ENCODE peak calls at places on chromosomes 12 and 14, in seven cellular contexts. C is T-cell; K is EH; O is stimulated activated CD8-positive, alpha-beta memory T cell treated with anti-CD3 and anti-CD28 coated beads, Interleukin-4, amount 100 ng/mL, for 1 hour; L is T-helper 1 cell; X is Right ventricle myocardium superior; Z is glomerular endothelial cell. R is an unnamed sample.
A peak's percentile ranks its signal among the peaks of the same experiment; 100 is the strongest.

GRCh38 chr14:59278111-59278510 is 89.6 kb downstream of the DAAM1 start:
- DNase-seq in C (no peak), K (peak; percentile 92), O (no peak), L (no peak), X (no peak), Z (peak; percentile 79), R (no peak)

GRCh38 chr12:116881325-116881866 is at the start of gene HRK:
- DNase-seq in C (no peak), K (no peak), O (no peak), L (no peak), X (no peak), Z (no peak), R (no peak)

GRCh38 chr12:20696181-20696580 is 1.0 kb downstream of the SLCO1C1 start:
- DNase-seq in C (no peak), K (no peak), O (no peak), L (no peak), X (peak; percentile 67), Z (no peak), R (no peak)

GRCh38 chr14:71181215-71182003 is 274.1 kb downstream of the PCNX1 start:
- DNase-seq in C (no peak), K (no peak), O (no peak), L (no peak), X (no peak), Z (no peak), R (no peak)

GRCh38 chr12:53231859-53232640 is at the start of gene RARG:
- DNase-seq in C (peak; percentile 45), K (peak; percentile 82), O (no peak), L (peak; percentile 68), X (peak; percentile 70), Z (no peak), R (peak; percentile 51)

GRCh38 chr14:59482471-59483331 is 1.5 kb downstream of the L3HYPDH start:
- DNase-seq in C (no peak), K (peak; percentile 97), O (no peak), L (no peak), X (no peak), Z (no peak), R (no peak)

GRCh38 chr12:122048156-122048555 is 26.5 kb downstream of the BCL7A start:
- DNase-seq in C (no peak), K (peak; percentile 54), O (no peak), L (no peak), X (no peak), Z (no peak), R (no peak)

GRCh38 chr12:93174048-93174447 is 203.7 kb upstream of the NUDT4 start:
- DNase-seq in C (no peak), K (peak; percentile 91), O (no peak), L (no peak), X (no peak), Z (no peak), R (no peak)

GRCh38 chr12:19095869-19096480 is 33.6 kb upstream of the PLEKHA5 start:
- DNase-seq in C (no peak), K (no peak), O (no peak), L (no peak), X (no peak), Z (no peak), R (no peak)

GRCh38 chr12:96244826-96245225 is 50.7 kb downstream of the ELK3 start:
- DNase-seq in C (no peak), K (no peak), O (no peak), L (no peak), X (no peak), Z (no peak), R (no peak)

GRCh38 chr12:111248221-111248620 is 120.7 kb downstream of the PHETA1 start:
- DNase-seq in C (no peak), K (no peak), O (no peak), L (no peak), X (no peak), Z (no peak), R (no peak)

GRCh38 chr12:31736472-31736871 is 7.7 kb upstream of the AMN1 start:
- DNase-seq in C (peak; percentile 53), K (peak; percentile 86), O (peak; percentile 42), L (peak; percentile 21), X (no peak), Z (no peak), R (peak; percentile 30)

GRCh38 chr12:19131020-19131431 is 1.5 kb downstream of the PLEKHA5 start:
- DNase-seq in C (no peak), K (peak; percentile 51), O (no peak), L (no peak), X (no peak), Z (no peak), R (no peak)

GRCh38 chr12:52720487-52720886 is 17.2 kb upstream of the KRT77 start:
- DNase-seq in C (no peak), K (no peak), O (no peak), L (no peak), X (no peak), Z (no peak), R (no peak)

R was measured in effector CD8-positive, alpha-beta T cell.